ENCODE peak calls at places on chromosomes 13 and 19, in five cellular contexts. One of them, this sample, is unnamed. For H3K36me3, the result is how much of the 10 kb centered on the place peaks cover.

GRCh38 chr13:106446011-106446410 is 89.5 kb downstream of the EFNB2 start:
- DNase-seq in WERI-Rb-1: no peak
- DNase-seq in MG63: no peak
- DNase-seq in GM12878: no peak
- DNase-seq in CD8-positive, alpha-beta T cell: no peak
- DNase-seq in this sample: no peak

GRCh38 chr19:3867971-3868769 is 668 bp downstream of the ZFR2 start:
- DNase-seq in WERI-Rb-1: no peak
- DNase-seq in MG63: no peak
- DNase-seq in GM12878: no peak
- DNase-seq in CD8-positive, alpha-beta T cell: no peak
- DNase-seq in this sample: peak

GRCh38 chr13:44307844-44308243 is 65.8 kb upstream of the SERP2 start:
- DNase-seq in WERI-Rb-1: no peak
- DNase-seq in MG63: no peak
- DNase-seq in GM12878: no peak
- DNase-seq in CD8-positive, alpha-beta T cell: no peak
- DNase-seq in this sample: no peak

GRCh38 chr13:110307697-110308376 is 753 bp downstream of the COL4A2 start:
- DNase-seq in WERI-Rb-1: peak
- DNase-seq in MG63: no peak
- DNase-seq in GM12878: no peak
- DNase-seq in CD8-positive, alpha-beta T cell: no peak
- DNase-seq in this sample: no peak

GRCh38 chr13:84137292-84137691 is 255.0 kb upstream of the SLITRK1 start:
- DNase-seq in WERI-Rb-1: no peak
- DNase-seq in MG63: no peak
- DNase-seq in GM12878: peak
- DNase-seq in CD8-positive, alpha-beta T cell: peak
- DNase-seq in this sample: no peak

GRCh38 chr19:52022193-52022592 is 6.0 kb downstream of the ZNF614 start:
- DNase-seq in WERI-Rb-1: no peak
- DNase-seq in MG63: no peak
- DNase-seq in GM12878: no peak
- DNase-seq in CD8-positive, alpha-beta T cell: no peak
- DNase-seq in this sample: no peak

GRCh38 chr19:40609561-40610395 is 8.6 kb downstream of the LTBP4 start:
- DNase-seq in WERI-Rb-1: no peak
- DNase-seq in MG63: peak
- DNase-seq in GM12878: peak
- DNase-seq in CD8-positive, alpha-beta T cell: peak
- DNase-seq in this sample: peak

GRCh38 chr13:93029536-93029935 is 197.1 kb upstream of the GPC6 start:
- DNase-seq in WERI-Rb-1: no peak
- DNase-seq in MG63: peak
- DNase-seq in GM12878: no peak
- DNase-seq in CD8-positive, alpha-beta T cell: no peak
- DNase-seq in this sample: no peak

GRCh38 chr13:40272776-40273139 is 393.7 kb downstream of the FOXO1 start:
- DNase-seq in WERI-Rb-1: no peak
- DNase-seq in MG63: peak
- DNase-seq in GM12878: no peak
- DNase-seq in CD8-positive, alpha-beta T cell: no peak
- DNase-seq in this sample: no peak

DNA sequence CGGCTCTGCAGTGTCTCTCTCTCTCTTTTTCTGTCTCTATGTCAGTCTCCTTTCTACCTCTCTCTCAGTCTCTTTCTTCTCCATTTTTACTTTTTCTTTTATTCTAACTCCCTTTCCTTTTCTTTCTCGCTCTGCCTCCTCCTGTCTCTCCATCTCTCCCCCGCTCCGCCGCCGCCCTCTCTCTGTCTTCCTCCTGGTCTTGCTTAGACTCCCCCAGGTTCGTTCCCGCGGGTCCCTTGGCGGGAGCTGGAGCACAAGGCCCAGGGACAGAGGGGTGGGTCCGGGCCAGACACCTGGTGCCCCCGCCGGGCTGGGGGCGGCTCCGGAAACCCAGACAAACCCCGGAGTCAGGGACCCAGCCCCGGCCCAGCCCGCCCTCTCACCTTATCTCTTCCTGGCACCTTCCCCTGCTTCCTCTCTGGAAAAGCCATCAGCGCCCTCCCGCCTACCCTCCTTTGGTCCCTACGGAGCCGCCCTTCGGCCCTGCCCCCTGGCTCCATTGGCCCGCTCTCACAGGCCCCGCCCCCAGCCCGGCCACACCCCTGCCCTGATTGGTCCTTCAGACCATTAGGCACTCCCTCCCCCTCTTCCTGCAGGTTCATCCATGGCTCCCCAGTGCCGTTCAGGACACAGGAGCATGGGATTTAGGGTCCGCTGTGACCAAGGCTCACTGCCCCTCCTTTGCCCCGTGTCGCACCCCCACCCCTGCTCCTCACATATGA is 15.4 kb upstream of the NOP53 start:
- DNase-seq in WERI-Rb-1: no peak
- DNase-seq in MG63: peak
- DNase-seq in GM12878: no peak
- DNase-seq in CD8-positive, alpha-beta T cell: no peak
- DNase-seq in this sample: peak
- H3K4me3 ChIP-seq in WERI-Rb-1: no peak
- H3K4me3 ChIP-seq in MG63: no peak
- H3K4me3 ChIP-seq in GM12878: no peak
- H3K4me3 ChIP-seq in CD8-positive, alpha-beta T cell: no peak
- H3K4me3 ChIP-seq in this sample: peak

DNA sequence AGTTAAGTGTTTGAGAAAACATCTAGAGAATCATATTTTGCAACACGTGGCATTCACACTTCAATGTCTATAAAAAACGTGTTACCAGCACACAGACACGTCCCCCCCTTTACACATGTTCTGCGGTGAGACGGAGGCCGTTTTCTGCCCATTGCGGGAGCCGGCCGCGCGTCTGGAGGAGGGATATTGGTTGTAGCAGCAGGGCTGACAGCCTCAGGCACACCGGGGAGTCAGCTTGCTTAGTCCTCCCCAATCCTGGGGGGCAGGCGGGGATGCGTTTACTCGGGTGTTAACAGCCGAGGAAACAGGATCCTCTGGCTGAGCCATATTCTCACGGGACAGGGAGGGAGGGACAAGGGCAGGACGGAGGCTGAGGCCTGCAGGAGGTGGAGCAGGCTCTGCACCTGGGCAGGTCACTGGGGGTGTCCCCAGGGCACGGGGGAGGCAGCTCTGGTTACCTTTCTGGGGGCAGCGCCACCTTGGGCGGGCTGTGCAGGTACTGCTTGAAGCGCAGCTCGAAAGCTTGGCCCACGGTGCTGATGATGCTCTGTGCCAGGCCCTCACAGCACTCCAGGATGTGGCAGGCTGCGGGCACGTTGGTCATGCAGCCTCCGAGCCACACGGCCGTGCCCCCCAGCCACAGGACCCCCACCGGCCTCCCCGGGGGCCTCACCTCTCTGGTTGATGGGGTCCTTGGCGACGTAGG is 25.0 kb downstream of the SHC2 start:
- DNase-seq in WERI-Rb-1: peak
- DNase-seq in MG63: no peak
- DNase-seq in GM12878: no peak
- DNase-seq in CD8-positive, alpha-beta T cell: no peak
- DNase-seq in this sample: no peak
- H3K36me3 ChIP-seq in WERI-Rb-1: under half
- H3K36me3 ChIP-seq in MG63: under half
- H3K36me3 ChIP-seq in GM12878: under half
- H3K36me3 ChIP-seq in CD8-positive, alpha-beta T cell: under half
- H3K36me3 ChIP-seq in this sample: under half

GRCh38 chr19:7349961-7350711 is 1.4 kb downstream of the ARHGEF18 start:
- DNase-seq in WERI-Rb-1: no peak
- DNase-seq in MG63: no peak
- DNase-seq in GM12878: no peak
- DNase-seq in CD8-positive, alpha-beta T cell: peak
- DNase-seq in this sample: no peak

GRCh38 chr19:7346488-7346971 is 2.2 kb upstream of the ARHGEF18 start:
- DNase-seq in WERI-Rb-1: no peak
- DNase-seq in MG63: no peak
- DNase-seq in GM12878: no peak
- DNase-seq in CD8-positive, alpha-beta T cell: no peak
- DNase-seq in this sample: no peak

GRCh38 chr19:7348587-7349230 is at the start of gene ARHGEF18:
- DNase-seq in WERI-Rb-1: no peak
- DNase-seq in MG63: no peak
- DNase-seq in GM12878: peak
- DNase-seq in CD8-positive, alpha-beta T cell: peak
- DNase-seq in this sample: no peak

GRCh38 chr19:7351861-7352260 is 3.1 kb downstream of the ARHGEF18 start:
- DNase-seq in WERI-Rb-1: no peak
- DNase-seq in MG63: no peak
- DNase-seq in GM12878: no peak
- DNase-seq in CD8-positive, alpha-beta T cell: no peak
- DNase-seq in this sample: no peak

GRCh38 chr19:7349231-7349591 is 474 bp downstream of the ARHGEF18 start:
- DNase-seq in WERI-Rb-1: no peak
- DNase-seq in MG63: no peak
- DNase-seq in GM12878: no peak
- DNase-seq in CD8-positive, alpha-beta T cell: no peak
- DNase-seq in this sample: no peak
- H3K4me3 ChIP-seq in WERI-Rb-1: no peak
- H3K4me3 ChIP-seq in MG63: no peak
- H3K4me3 ChIP-seq in GM12878: peak
- H3K4me3 ChIP-seq in CD8-positive, alpha-beta T cell: peak
- H3K4me3 ChIP-seq in this sample: no peak

DNA sequence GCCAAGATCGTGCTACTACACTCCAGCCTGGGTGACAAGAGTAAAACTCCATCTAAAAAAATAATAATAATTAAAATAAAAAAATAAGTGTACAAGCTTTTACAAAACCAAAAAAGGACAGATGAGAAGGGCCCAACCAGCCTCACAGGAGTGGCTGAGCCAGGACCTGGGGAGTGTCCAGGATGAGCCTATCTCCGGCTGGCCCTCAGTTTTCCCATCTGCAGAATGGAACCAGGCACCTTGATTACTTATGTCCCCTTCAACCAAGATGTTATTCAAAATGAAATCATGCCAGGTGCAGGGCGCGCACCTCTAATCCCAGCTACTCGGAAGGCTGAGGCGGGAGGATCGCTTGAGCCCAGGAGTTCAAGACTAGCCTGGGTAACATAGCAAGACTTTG is 9.5 kb upstream of the IFI30 start:
- DNase-seq in WERI-Rb-1: no peak
- DNase-seq in MG63: no peak
- DNase-seq in GM12878: no peak
- DNase-seq in CD8-positive, alpha-beta T cell: no peak
- DNase-seq in this sample: peak
- H3K36me3 ChIP-seq in WERI-Rb-1: half or more
- H3K36me3 ChIP-seq in MG63: half or more
- H3K36me3 ChIP-seq in GM12878: under half
- H3K36me3 ChIP-seq in CD8-positive, alpha-beta T cell: under half
- H3K36me3 ChIP-seq in this sample: under half

GRCh38 chr19:6464070-6464873 is at the start of gene CRB3:
- DNase-seq in WERI-Rb-1: no peak
- DNase-seq in MG63: no peak
- DNase-seq in GM12878: no peak
- DNase-seq in CD8-positive, alpha-beta T cell: peak
- DNase-seq in this sample: peak

GRCh38 chr19:6459356-6460098 is at the start of gene SLC25A23:
- DNase-seq in WERI-Rb-1: peak
- DNase-seq in MG63: peak
- DNase-seq in GM12878: peak
- DNase-seq in CD8-positive, alpha-beta T cell: no peak
- DNase-seq in this sample: peak

GRCh38 chr19:6458695-6459355 is 767 bp downstream of the SLC25A23 start:
- DNase-seq in WERI-Rb-1: no peak
- DNase-seq in MG63: no peak
- DNase-seq in GM12878: no peak
- DNase-seq in CD8-positive, alpha-beta T cell: no peak
- DNase-seq in this sample: peak

GRCh38 chr19:6457958-6458694 is 1.5 kb downstream of the SLC25A23 start:
- DNase-seq in WERI-Rb-1: no peak
- DNase-seq in MG63: no peak
- DNase-seq in GM12878: peak
- DNase-seq in CD8-positive, alpha-beta T cell: no peak
- DNase-seq in this sample: no peak

GRCh38 chr19:6460099-6460884 is 700 bp upstream of the SLC25A23 start:
- DNase-seq in WERI-Rb-1: peak
- DNase-seq in MG63: peak
- DNase-seq in GM12878: peak
- DNase-seq in CD8-positive, alpha-beta T cell: peak
- DNase-seq in this sample: peak
- H3K4me3 ChIP-seq in WERI-Rb-1: peak
- H3K4me3 ChIP-seq in MG63: peak
- H3K4me3 ChIP-seq in GM12878: peak
- H3K4me3 ChIP-seq in CD8-positive, alpha-beta T cell: peak
- H3K4me3 ChIP-seq in this sample: peak

DNA sequence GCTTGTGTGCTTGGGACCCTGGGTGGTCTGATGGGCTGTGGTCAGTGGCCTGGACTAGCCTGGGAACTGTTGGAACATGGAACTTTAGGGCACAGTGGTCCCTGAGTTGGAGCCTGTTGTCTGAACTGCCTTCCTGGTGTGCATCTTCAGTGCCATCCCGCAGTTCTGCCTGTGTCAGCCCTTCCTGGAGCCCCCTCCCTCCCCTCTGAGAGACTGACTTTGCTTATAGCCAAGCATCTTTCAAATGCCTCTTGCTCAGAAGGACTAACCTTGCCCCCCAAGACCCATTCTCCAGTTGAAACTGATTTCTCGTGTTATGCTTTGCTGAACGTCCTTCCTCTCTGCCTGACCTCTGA is 14.3 kb downstream of the MAU2 start:
- DNase-seq in WERI-Rb-1: no peak
- DNase-seq in MG63: no peak
- DNase-seq in GM12878: no peak
- DNase-seq in CD8-positive, alpha-beta T cell: no peak
- DNase-seq in this sample: peak
- H3K36me3 ChIP-seq in WERI-Rb-1: half or more
- H3K36me3 ChIP-seq in MG63: half or more
- H3K36me3 ChIP-seq in GM12878: under half
- H3K36me3 ChIP-seq in CD8-positive, alpha-beta T cell: under half
- H3K36me3 ChIP-seq in this sample: under half